ENCODE peak calls at places on chromosomes 7 and 10, in nine cellular contexts. Y, A, Q, D, P, X, L, G and F are unnamed samples. For H3K4me1, the result is how much of the 10 kb centered on the place peaks cover.

GRCh38 chr10:74500806-74501205 is 325.6 kb upstream of the KAT6B start:
- DNase-seq in Q (no peak), A (peak), L (no peak), P (no peak), D (no peak), Y (no peak), G (no peak), X (no peak), F (no peak)

GRCh38 chr7:10436302-10436701 is 537.4 kb upstream of the PHF14 start:
- DNase-seq in A (no peak), X (no peak), L (no peak), P (no peak), G (no peak), Q (no peak), Y (no peak), D (no peak), F (no peak)

GRCh38 chr7:100629117-100629711 is 12.1 kb downstream of the TFR2 start:
- DNase-seq in X (peak), A (no peak), D (no peak), Y (peak), L (peak), P (no peak), Q (no peak), G (no peak), F (peak)

GRCh38 chr10:112797221-112797620 is 152.8 kb upstream of the TCF7L2 start:
- DNase-seq in D (no peak), Y (no peak), P (no peak), A (no peak), X (no peak), Q (no peak), G (no peak), L (no peak), F (no peak)

GRCh38 chr10:71621263-71621751 is 98.3 kb downstream of the C10orf105 start:
- DNase-seq in L (no peak), G (peak), P (no peak), Q (peak), A (no peak), X (no peak), D (peak), Y (peak), F (peak)

GRCh38 chr10:9305018-9305655 is 1250.6 kb downstream of the GATA3 start:
- DNase-seq in G (no peak), Q (no peak), X (no peak), L (peak), A (peak), D (no peak), P (no peak), Y (no peak), F (no peak)

GRCh38 chr10:126014309-126014708 is 117.9 kb downstream of the FANK1 start:
- DNase-seq in A (peak), Q (no peak), X (no peak), Y (no peak), L (no peak), D (no peak), P (no peak), G (no peak), F (no peak)

GRCh38 chr7:142618655-142619351 is 130.5 kb upstream of the PRSS1 start:
- DNase-seq in A (no peak), Q (no peak), D (no peak), Y (no peak), P (no peak), G (no peak), X (no peak), L (no peak), F (no peak)

GRCh38 chr10:30747633-30748032 is 118.1 kb upstream of the LYZL2 start:
- DNase-seq in Q (no peak), P (no peak), G (no peak), L (no peak), Y (no peak), X (no peak), D (no peak), A (peak), F (no peak)

GRCh38 chr7:35781200-35781701 is 19.6 kb upstream of the SEPTIN7 start:
- DNase-seq in Q (no peak), X (no peak), P (no peak), G (no peak), Y (no peak), L (no peak), D (no peak), A (peak), F (no peak)

GRCh38 chr10:127569210-127569609 is 20.1 kb downstream of the NPS start:
- DNase-seq in Q (no peak), X (no peak), L (no peak), G (no peak), Y (no peak), D (no peak), P (no peak), A (no peak), F (no peak)

GRCh38 chr10:91464500-91464899 is 54.4 kb downstream of the HECTD2 start:
- DNase-seq in Y (no peak), L (no peak), G (no peak), D (no peak), Q (no peak), X (no peak), P (no peak), A (no peak), F (no peak)

GRCh38 chr7:34453150-34453549 is 204.9 kb upstream of the NPSR1 start:
- DNase-seq in L (no peak), P (no peak), X (no peak), Y (no peak), A (peak), Q (no peak), G (no peak), D (no peak), F (no peak)

GRCh38 chr10:80407836-80408197 is 534 bp upstream of the PRXL2A start:
- DNase-seq in A (no peak), P (peak), D (peak), G (no peak), Q (peak), L (peak), X (peak), Y (peak), F (peak)

GRCh38 chr10:97880109-97880508 is 30.5 kb downstream of the GOLGA7B start:
- DNase-seq in L (no peak), P (no peak), Y (no peak), X (no peak), G (no peak), D (no peak), A (no peak), Q (no peak), F (no peak)

GRCh38 chr10:50552771-50553535 is 70.8 kb downstream of the SGMS1 start:
- DNase-seq in L (no peak), P (no peak), Q (no peak), D (no peak), G (no peak), X (peak), Y (no peak), A (peak), F (peak)

GRCh38 chr10:129742742-129743550 is 221.1 kb downstream of the EBF3 start:
- DNase-seq in L (no peak), A (no peak), G (no peak), Q (peak), X (no peak), D (no peak), Y (no peak), P (no peak), F (no peak)

GRCh38 chr10:101047961-101048892 is 13.6 kb upstream of the KAZALD1 start:
- DNase-seq in L (no peak), A (no peak), Y (no peak), P (no peak), G (no peak), Q (no peak), X (peak), D (no peak), F (peak)

GRCh38 chr7:64637521-64638445 is 28.1 kb upstream of the ZNF107 start:
- DNase-seq in Q (no peak), D (no peak), P (no peak), L (no peak), A (no peak), Y (no peak), G (no peak), X (no peak), F (no peak)

GRCh38 chr10:68598978-68599753 is 39.0 kb downstream of the TET1 start:
- DNase-seq in G (peak), Y (no peak), Q (peak), D (peak), P (peak), X (peak), L (no peak), A (peak), F (peak)

GRCh38 chr10:133110609-133111275 is 23.0 kb downstream of the ADGRA1 start:
- DNase-seq in Y (no peak), Q (no peak), X (no peak), L (no peak), P (no peak), G (peak), D (peak), A (no peak), F (no peak)

GRCh38 chr10:117216611-117217195 is 19.4 kb downstream of the KCNK18 start:
- DNase-seq in X (peak), G (peak), P (peak), A (peak), D (peak), Q (peak), L (peak), Y (peak), F (peak)

GRCh38 chr10:62959553-62959952 is 143.4 kb upstream of the EGR2 start:
- DNase-seq in D (peak), X (no peak), P (no peak), A (no peak), Y (no peak), L (no peak), G (no peak), Q (no peak), F (no peak)

GRCh38 chr7:158760936-158761335 is 56.3 kb upstream of the NCAPG2 start:
- DNase-seq in A (no peak), X (no peak), P (no peak), G (no peak), L (no peak), Y (no peak), Q (no peak), D (no peak), F (no peak)

DNA sequence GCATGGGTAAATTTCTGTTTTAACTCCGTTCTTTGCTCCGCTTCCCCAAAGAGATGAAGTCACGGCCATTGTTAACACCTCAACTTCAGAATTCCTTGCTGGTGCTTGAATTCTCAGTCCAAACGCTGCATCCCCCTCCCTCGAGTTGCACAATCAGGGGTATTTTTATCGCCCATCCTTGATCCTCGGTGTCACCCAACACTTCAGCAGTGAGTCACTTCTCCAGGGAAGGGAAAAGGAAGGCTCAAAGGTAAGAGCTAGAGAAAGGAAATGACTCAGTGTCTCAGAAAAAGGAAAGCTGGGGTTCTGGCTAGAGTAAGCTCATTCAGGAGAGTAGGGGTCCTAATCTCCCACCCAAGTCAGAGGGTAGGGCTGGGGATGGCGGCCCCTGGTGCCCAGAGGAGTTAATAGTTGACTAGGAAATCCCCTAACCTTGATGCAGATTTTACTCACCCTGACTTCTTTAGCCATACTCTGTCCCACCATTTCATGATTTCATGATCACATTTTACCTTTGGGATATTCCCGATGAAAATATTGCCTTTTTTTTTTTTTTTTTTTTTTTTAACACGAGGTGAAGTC is 39.8 kb upstream of the TRIM8 start:
- DNase-seq in Q (peak), X (no peak), P (no peak), D (no peak), A (peak), L (peak), G (peak), Y (no peak), F (no peak)
- H3K4me1 ChIP-seq in Q (under half), X (under half), P (under half), D (half or more), A (under half), L (half or more), G (half or more), Y (under half), F (under half)

DNA sequence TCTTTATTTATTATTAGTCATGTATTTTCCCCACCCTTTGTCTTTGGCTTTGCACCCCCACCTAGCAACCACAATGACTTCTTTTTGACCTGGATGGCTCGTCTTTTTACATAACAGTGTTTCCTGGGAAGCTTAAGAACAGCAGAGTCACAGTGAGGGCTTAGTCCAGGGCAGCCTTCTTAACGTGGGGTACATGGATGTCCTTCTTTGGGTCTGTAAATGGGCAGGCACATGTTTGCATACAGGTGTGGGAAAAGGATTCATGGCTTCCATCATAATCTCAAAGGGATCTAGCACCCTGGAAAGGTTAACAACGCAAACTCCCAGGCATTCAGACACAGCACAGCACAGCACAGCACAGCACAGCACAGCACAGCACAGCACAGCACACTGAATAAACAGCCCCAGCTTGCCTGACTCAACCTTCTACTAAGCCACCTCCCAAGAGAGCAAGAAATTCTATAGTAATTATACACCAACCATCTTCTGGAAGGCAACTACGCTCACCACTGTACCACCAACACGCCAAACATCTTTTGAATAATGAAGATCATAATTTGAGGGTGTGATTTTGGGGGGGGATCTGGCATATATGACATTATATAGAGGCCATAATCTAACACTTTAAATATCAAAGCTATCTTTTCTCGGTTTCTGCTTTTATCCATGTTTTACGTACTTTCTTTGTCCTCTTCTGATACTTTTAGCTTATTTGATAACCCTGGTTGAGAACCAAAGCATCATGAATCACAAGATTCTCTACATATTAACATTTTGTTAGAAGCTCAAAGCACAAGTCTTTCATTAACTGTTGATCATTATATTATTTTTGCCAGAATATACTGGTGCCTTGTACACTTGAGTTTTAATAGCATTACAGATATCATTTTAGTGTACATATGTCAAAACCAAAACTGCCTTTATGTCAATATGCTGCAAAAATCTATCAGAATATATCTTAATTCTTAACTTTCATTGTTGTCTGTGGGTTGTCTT is 177.2 kb upstream of the KLF14 start:
- DNase-seq in L (no peak), P (no peak), G (no peak), D (no peak), A (peak), Y (no peak), X (no peak), Q (no peak), F (no peak)
- TF ChIP-seq POLR2A in L (no peak), P (no peak), G (no peak), D (no peak), A (peak), Y (no peak), X (peak), Q (no peak), F (no peak)

GRCh38 chr7:151038951-151039849 is 9.1 kb upstream of the ASIC3 start:
- DNase-seq in X (peak), L (no peak), A (peak), G (peak), D (peak), Y (peak), Q (peak), P (peak), F (peak)
- H3K27ac ChIP-seq in X (no peak), L (peak), A (peak), G (peak), D (peak), Y (no peak), Q (peak), P (peak), F (no peak)

DNA sequence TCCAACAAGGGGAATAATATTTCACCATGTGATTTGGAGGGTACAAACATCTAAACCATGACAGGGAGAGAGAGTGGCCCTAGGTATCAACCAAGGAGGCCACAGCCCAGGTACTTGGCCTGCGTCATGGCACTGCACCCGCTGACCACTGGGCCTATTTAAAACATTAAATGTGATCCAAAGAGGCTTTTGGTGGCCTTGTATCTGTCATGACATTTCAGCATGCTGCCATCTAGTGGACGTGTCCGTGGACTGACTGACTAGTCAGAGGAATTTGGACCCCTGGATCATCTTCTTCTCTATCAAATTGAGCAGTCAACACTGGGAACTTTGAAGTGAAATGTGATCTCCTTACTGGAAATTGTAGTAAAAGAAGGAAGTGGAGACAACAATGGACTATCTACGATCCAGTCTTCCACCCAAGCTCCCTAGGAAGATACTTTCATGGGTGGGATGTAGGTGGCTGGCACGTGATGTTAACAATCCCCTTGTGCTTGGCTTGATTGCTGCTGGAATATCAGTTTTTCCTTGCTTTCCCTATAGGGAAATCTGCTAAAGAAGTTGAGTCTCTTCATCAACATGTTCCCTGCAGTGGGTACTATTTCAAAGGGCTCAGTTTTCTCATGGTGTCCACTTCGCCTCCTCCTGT is 24.6 kb upstream of the ITGA8 start:
- DNase-seq in X (peak), L (peak), Y (peak), P (no peak), A (peak), D (peak), G (no peak), Q (peak), F (peak)
- H3K4me1 ChIP-seq in X (under half), L (under half), Y (under half), P (under half), A (under half), D (under half), G (under half), Q (under half), F (under half)

DNA sequence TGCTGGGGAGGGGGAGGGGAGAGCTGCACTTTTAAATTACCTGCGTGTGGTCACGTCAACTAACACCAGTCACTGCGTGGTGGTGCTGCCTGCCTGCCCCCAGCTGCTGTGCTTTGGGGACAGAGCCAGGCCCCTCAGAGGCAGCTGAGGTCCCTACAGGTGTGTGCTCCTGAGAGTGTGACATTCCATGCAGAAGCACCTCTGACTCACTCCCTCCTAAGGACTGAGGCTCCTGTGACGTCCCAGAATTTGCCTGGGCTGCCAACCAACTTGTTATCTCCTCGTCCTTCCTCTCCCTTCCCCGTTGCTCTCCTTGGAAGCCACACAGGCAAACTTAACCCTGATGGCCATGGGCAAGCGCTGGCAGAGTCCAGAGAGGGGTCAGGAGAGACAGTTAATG is 563.0 kb downstream of the PARD3 start:
- DNase-seq in G (no peak), X (no peak), D (peak), Q (peak), L (peak), Y (no peak), A (no peak), P (no peak), F (no peak)
- TF ChIP-seq POLR2A in G (no peak), X (no peak), D (no peak), Q (no peak), L (no peak), Y (no peak), A (no peak), P (no peak), F (no peak)

DNA sequence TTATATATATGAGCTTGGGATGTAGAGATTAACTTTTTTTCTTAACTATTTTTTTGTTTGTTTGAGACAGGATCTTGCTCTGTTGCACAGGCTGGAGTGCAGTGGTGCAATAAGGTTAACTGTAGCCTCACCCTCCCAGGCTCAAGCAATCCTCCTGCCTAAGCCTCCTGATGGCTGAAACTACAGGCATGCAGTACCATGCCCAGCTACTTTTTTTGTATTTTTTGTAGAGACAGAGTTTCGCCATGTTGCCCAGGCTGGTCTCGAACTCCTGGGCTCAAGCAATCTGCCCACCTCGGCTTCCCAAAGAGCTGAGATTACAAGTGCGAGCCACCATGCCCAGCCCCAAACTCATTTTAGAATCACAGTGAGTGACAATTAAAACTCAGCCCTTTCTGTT is 105.2 kb downstream of the CUBN start:
- DNase-seq in G (no peak), L (no peak), Y (no peak), D (no peak), P (no peak), A (no peak), X (no peak), Q (no peak), F (no peak)
- H3K27ac ChIP-seq in G (no peak), L (no peak), Y (no peak), D (peak), P (peak), A (peak), X (peak), Q (no peak), F (no peak)

GRCh38 chr10:17668435-17669184 is 24.7 kb downstream of the STAM start:
- DNase-seq in L (no peak), D (no peak), Q (no peak), X (no peak), P (no peak), Y (no peak), A (no peak), G (no peak), F (no peak)

GRCh38 chr10:17662193-17663138 is 18.5 kb downstream of the STAM start:
- DNase-seq in D (no peak), A (no peak), Q (no peak), P (no peak), Y (no peak), L (no peak), G (no peak), X (no peak), F (no peak)

GRCh38 chr10:17669185-17669872 is 25.4 kb downstream of the STAM start:
- DNase-seq in A (no peak), L (no peak), Q (no peak), X (no peak), Y (no peak), P (no peak), G (no peak), D (no peak), F (no peak)

GRCh38 chr10:17663450-17663849 is 19.5 kb downstream of the STAM start:
- DNase-seq in Y (no peak), P (no peak), G (no peak), A (no peak), D (no peak), L (no peak), Q (no peak), X (no peak), F (no peak)

DNA sequence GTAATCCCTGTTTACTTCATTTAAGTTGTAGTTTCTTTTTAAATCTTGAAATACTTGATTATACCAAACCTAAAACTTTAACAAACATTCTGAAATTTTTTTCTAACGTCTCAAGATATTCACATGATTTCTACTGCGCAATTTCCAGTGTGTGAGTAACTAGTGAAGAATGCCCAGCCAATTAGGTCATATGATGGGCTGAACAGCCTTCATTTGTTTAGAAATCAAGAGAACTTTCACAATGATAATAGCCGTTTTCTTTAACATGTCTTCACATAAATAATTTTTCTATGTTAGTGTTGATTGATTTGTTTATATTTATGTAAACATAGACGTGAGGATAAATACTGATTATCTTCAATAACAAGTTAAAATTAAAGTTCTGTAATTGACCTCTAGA is 21.8 kb downstream of the STAM start:
- DNase-seq in P (no peak), Q (peak), G (no peak), Y (no peak), L (no peak), A (peak), X (no peak), D (no peak), F (no peak)
- H3K4me1 ChIP-seq in P (under half), Q (under half), G (under half), Y (under half), L (under half), A (under half), X (under half), D (under half), F (under half)